ENCODE peak calls at places on chromosomes 12 and 14, in seven cellular contexts. T is activated naive CD4-positive, alpha-beta T cell treated with anti-CD3 and anti-CD28 coated beads, Interleukin-2, amount 10 ng/mL, durations not matched to agents 7 days and 5 days; K is activated CD4-positive, alpha-beta T cell treated with anti-CD3 and anti-CD28 coated beads for 36 hours; H is stimulated activated CD8-positive, alpha-beta memory T cell treated with anti-CD3 and anti-CD28 coated beads, Interleukin-12 subunit alpha, Interleukin-12 subunit beta, amount 100 ng/mL, for 1 hour; L is activated CD4-positive, CD25-positive, alpha-beta regulatory T cell; W is body of pancreas; B is M059J. G is an unnamed sample.

GRCh38 chr12:26233620-26234019 is 38.2 kb downstream of the SSPN start:
- DNase-seq in T (no peak), K (no peak), H (no peak), L (no peak), W (no peak), B (peak), G (no peak)

GRCh38 chr12:104387190-104387589 is 69.6 kb upstream of the CHST11 start:
- DNase-seq in T (no peak), K (no peak), H (no peak), L (no peak), W (no peak), B (no peak), G (no peak)

GRCh38 chr12:31257784-31258183 is 68.2 kb downstream of the SINHCAF start:
- DNase-seq in T (no peak), K (no peak), H (no peak), L (no peak), W (no peak), B (no peak), G (no peak)

GRCh38 chr14:101125719-101126375 is 222.3 kb upstream of the RTL1 start:
- DNase-seq in T (no peak), K (no peak), H (no peak), L (no peak), W (no peak), B (no peak), G (no peak)

GRCh38 chr12:48078901-48079300 is 27.0 kb downstream of the SENP1 start:
- DNase-seq in T (no peak), K (no peak), H (no peak), L (no peak), W (no peak), B (peak), G (no peak)

GRCh38 chr14:65414961-65415589 is 2.5 kb downstream of the FUT8 start:
- DNase-seq in T (peak), K (peak), H (no peak), L (no peak), W (peak), B (peak), G (no peak)

GRCh38 chr14:98293527-98293926 is 978.5 kb downstream of the BCL11B start:
- DNase-seq in T (no peak), K (no peak), H (no peak), L (no peak), W (peak), B (no peak), G (no peak)

GRCh38 chr14:92471919-92472318 is 41.7 kb upstream of the RIN3 start:
- DNase-seq in T (no peak), K (no peak), H (no peak), L (no peak), W (no peak), B (peak), G (no peak)

GRCh38 chr12:45611495-45611894 is 118.0 kb upstream of the ARID2 start:
- DNase-seq in T (no peak), K (no peak), H (no peak), L (no peak), W (no peak), B (no peak), G (no peak)

GRCh38 chr14:64000749-64001148 is 147.9 kb downstream of the SYNE2 start:
- DNase-seq in T (no peak), K (no peak), H (no peak), L (no peak), W (no peak), B (no peak), G (no peak)

GRCh38 chr12:30136661-30137060 is 352.9 kb upstream of the TMTC1 start:
- DNase-seq in T (no peak), K (no peak), H (no peak), L (no peak), W (no peak), B (no peak), G (no peak)

GRCh38 chr14:73777420-73777819 is 63.2 kb upstream of the PNMA1 start:
- DNase-seq in T (no peak), K (peak), H (no peak), L (no peak), W (no peak), B (no peak), G (no peak)

GRCh38 chr12:214005-214736 is at the start of gene SLC6A12:
- DNase-seq in T (no peak), K (no peak), H (no peak), L (no peak), W (no peak), B (no peak), G (no peak)

GRCh38 chr14:105480807-105481801 is 5.6 kb upstream of the CRIP1 start:
- DNase-seq in T (peak), K (peak), H (peak), L (peak), W (peak), B (peak), G (peak)

GRCh38 chr12:113996026-113996425 is 29.9 kb upstream of the RBM19 start:
- DNase-seq in T (no peak), K (no peak), H (no peak), L (no peak), W (no peak), B (no peak), G (no peak)

GRCh38 chr12:91772411-91772810 is 373.2 kb downstream of the BTG1 start:
- DNase-seq in T (no peak), K (no peak), H (no peak), L (no peak), W (no peak), B (peak), G (no peak)

GRCh38 chr14:103155013-103155412 is 31.8 kb downstream of the TNFAIP2 start:
- DNase-seq in T (no peak), K (no peak), H (no peak), L (no peak), W (peak), B (peak), G (no peak)

G was measured in Jurkat, Clone E6-1.